ENCODE peak calls at places on chromosomes 16 and 17, in seven cellular contexts. Z is neuronal stem cell, J is AG04449, X is AG04450, Q is astrocyte of the spinal cord, O is stomach, F is colonic mucosa. V is an unnamed sample.

GRCh38 chr17:4488989-4489595 is 9.6 kb upstream of the SPNS2 start:
- DNase-seq in Z (no peak), J (no peak), X (no peak), Q (no peak), O (peak), F (no peak), V (peak)

GRCh38 chr17:73198930-73199260 is 6.0 kb downstream of the COG1 start:
- DNase-seq in Z (no peak), J (no peak), X (no peak), Q (no peak), O (no peak), F (no peak), V (no peak)

GRCh38 chr16:86239381-86239780 is 270.9 kb upstream of the FOXF1 start:
- DNase-seq in Z (no peak), J (no peak), X (no peak), Q (no peak), O (no peak), F (peak), V (no peak)

GRCh38 chr16:86511317-86512161 is 1.2 kb downstream of the FOXF1 start:
- DNase-seq in Z (peak), J (no peak), X (no peak), Q (no peak), O (no peak), F (no peak), V (no peak)

GRCh38 chr16:89093602-89094251 is at the start of gene ACSF3:
- DNase-seq in Z (peak), J (no peak), X (no peak), Q (peak), O (peak), F (no peak), V (peak)

GRCh38 chr17:44219636-44220210 is at the start of gene UBTF:
- DNase-seq in Z (peak), J (no peak), X (no peak), Q (peak), O (peak), F (no peak), V (peak)

GRCh38 chr16:77960771-77961170 is 61.6 kb upstream of the CLEC3A start:
- DNase-seq in Z (no peak), J (no peak), X (no peak), Q (no peak), O (no peak), F (no peak), V (peak)

GRCh38 chr16:81778861-81779539 is at the start of gene PLCG2:
- DNase-seq in Z (peak), J (no peak), X (no peak), Q (no peak), O (peak), F (peak), V (peak)

GRCh38 chr17:67829331-67829730 is 4.0 kb downstream of the BPTF start:
- DNase-seq in Z (no peak), J (no peak), X (no peak), Q (no peak), O (no peak), F (no peak), V (no peak)

GRCh38 chr16:66462912-66463311 is 35.8 kb downstream of the BEAN1 start:
- DNase-seq in Z (no peak), J (no peak), X (no peak), Q (peak), O (no peak), F (no peak), V (no peak)

GRCh38 chr17:34721326-34721725 is 141.9 kb downstream of the TMEM132E start:
- DNase-seq in Z (no peak), J (no peak), X (no peak), Q (no peak), O (no peak), F (no peak), V (no peak)

GRCh38 chr17:4968916-4969550 is 1.4 kb upstream of the SPAG7 start:
- DNase-seq in Z (no peak), J (peak), X (peak), Q (peak), O (no peak), F (no peak), V (no peak)

GRCh38 chr17:68133370-68134045 is 98.0 kb downstream of the KPNA2 start:
- DNase-seq in Z (no peak), J (no peak), X (no peak), Q (no peak), O (no peak), F (no peak), V (peak)

GRCh38 chr17:79991924-79992656 is 43.6 kb downstream of the TBC1D16 start:
- DNase-seq in Z (no peak), J (no peak), X (no peak), Q (peak), O (peak), F (peak), V (no peak)

GRCh38 chr17:69098635-69099034 is 37.9 kb upstream of the ABCA9 start:
- DNase-seq in Z (no peak), J (no peak), X (no peak), Q (no peak), O (no peak), F (no peak), V (no peak)

GRCh38 chr17:50170662-50171370 is 5.0 kb downstream of the SGCA start:
- DNase-seq in Z (no peak), J (no peak), X (no peak), Q (no peak), O (no peak), F (no peak), V (no peak)

GRCh38 chr17:50201226-50201854 is at the start of gene COL1A1:
- DNase-seq in Z (no peak), J (no peak), X (no peak), Q (peak), O (peak), F (peak), V (no peak)

GRCh38 chr16:56701534-56701933 is 19.3 kb downstream of the MT1X start:
- DNase-seq in Z (no peak), J (no peak), X (no peak), Q (no peak), O (no peak), F (no peak), V (no peak)

GRCh38 chr16:79253100-79253631 is 347.4 kb downstream of the MAF start:
- DNase-seq in Z (no peak), J (no peak), X (no peak), Q (no peak), O (peak), F (peak), V (peak)

GRCh38 chr16:77599793-77600415 is 122.4 kb upstream of the NUDT7 start:
- DNase-seq in Z (no peak), J (no peak), X (no peak), Q (peak), O (no peak), F (peak), V (peak)

GRCh38 chr16:63933841-63934240 is 1188.0 kb downstream of the CDH11 start:
- DNase-seq in Z (no peak), J (no peak), X (no peak), Q (no peak), O (no peak), F (no peak), V (no peak)

GRCh38 chr16:31386157-31386984 is 6.8 kb upstream of the ITGAD start:
- DNase-seq in Z (no peak), J (no peak), X (no peak), Q (no peak), O (no peak), F (no peak), V (no peak)

GRCh38 chr16:24139282-24139681 is 116.9 kb upstream of the CACNG3 start:
- DNase-seq in Z (no peak), J (no peak), X (no peak), Q (no peak), O (no peak), F (no peak), V (no peak)

GRCh38 chr16:21663889-21664647 is at the start of gene OTOA:
- DNase-seq in Z (no peak), J (no peak), X (no peak), Q (no peak), O (no peak), F (no peak), V (peak)

GRCh38 chr16:80725566-80726162 is 78.7 kb downstream of the CDYL2 start:
- DNase-seq in Z (no peak), J (no peak), X (no peak), Q (no peak), O (no peak), F (no peak), V (peak)

GRCh38 chr16:76639685-76640289 is 362.6 kb downstream of the CNTNAP4 start:
- DNase-seq in Z (no peak), J (no peak), X (no peak), Q (peak), O (no peak), F (peak), V (no peak)

GRCh38 chr17:46764709-46765401 is 53.6 kb downstream of the WNT3 start:
- DNase-seq in Z (no peak), J (peak), X (peak), Q (peak), O (peak), F (no peak), V (peak)

DNA sequence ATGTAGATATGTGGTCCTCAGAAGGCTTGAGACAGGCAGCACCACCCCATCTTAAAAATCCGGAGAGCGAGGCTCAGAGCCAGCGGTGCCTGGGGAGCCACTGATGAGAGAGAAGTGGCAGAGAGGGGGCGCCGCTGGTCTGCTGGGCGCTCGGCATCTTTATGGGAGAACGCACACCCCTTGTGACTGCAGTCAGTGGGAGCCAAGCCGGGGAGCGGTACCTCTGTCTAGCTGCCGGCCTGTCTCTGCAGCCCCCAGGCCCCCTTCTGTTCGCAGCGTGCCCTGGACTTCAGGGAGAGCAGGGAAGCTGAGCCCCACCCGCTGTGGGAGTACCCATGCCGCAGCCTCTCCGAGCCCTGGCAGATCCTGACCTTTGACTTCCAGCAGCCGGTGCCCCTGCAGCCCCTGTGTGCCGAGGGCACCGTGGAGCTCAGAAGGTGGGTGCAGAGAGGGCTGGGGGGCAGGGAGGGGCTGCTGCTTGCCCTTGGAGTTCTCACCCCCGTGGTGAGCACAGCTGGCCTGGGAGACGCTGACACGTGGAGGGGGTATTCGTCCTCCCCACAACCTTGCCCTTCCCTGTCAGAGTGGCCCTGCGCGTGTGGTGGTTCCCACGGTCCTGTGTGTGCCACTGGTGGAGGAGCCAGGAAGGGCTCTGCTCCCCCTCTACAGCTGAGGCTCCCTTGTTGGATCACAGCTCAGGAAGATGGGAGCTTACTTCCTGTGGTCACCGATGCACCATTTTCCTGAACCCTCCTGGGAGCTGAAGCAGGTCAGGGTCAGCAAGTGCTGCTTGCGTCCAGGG is 44.8 kb downstream of the PRMT7 start:
- DNase-seq in Z (no peak), J (no peak), X (no peak), Q (no peak), O (no peak), F (no peak), V (no peak)
- H3K4me3 ChIP-seq in Z (no peak), J (no peak), X (no peak), Q (no peak), O (no peak), F (no peak), V (no peak)

GRCh38 chr17:78278139-78278741 is 46.8 kb downstream of the TMEM235 start:
- DNase-seq in Z (no peak), J (no peak), X (no peak), Q (no peak), O (no peak), F (no peak), V (no peak)
- H3K4me3 ChIP-seq in Z (no peak), J (no peak), X (no peak), Q (no peak), O (no peak), F (no peak), V (no peak)

GRCh38 chr17:58966208-58966607 is 140.5 kb downstream of the TRIM37 start:
- DNase-seq in Z (no peak), J (no peak), X (no peak), Q (no peak), O (no peak), F (no peak), V (no peak)
- H3K4me3 ChIP-seq in Z (no peak), J (no peak), X (no peak), Q (no peak), O (no peak), F (no peak), V (no peak)

DNA sequence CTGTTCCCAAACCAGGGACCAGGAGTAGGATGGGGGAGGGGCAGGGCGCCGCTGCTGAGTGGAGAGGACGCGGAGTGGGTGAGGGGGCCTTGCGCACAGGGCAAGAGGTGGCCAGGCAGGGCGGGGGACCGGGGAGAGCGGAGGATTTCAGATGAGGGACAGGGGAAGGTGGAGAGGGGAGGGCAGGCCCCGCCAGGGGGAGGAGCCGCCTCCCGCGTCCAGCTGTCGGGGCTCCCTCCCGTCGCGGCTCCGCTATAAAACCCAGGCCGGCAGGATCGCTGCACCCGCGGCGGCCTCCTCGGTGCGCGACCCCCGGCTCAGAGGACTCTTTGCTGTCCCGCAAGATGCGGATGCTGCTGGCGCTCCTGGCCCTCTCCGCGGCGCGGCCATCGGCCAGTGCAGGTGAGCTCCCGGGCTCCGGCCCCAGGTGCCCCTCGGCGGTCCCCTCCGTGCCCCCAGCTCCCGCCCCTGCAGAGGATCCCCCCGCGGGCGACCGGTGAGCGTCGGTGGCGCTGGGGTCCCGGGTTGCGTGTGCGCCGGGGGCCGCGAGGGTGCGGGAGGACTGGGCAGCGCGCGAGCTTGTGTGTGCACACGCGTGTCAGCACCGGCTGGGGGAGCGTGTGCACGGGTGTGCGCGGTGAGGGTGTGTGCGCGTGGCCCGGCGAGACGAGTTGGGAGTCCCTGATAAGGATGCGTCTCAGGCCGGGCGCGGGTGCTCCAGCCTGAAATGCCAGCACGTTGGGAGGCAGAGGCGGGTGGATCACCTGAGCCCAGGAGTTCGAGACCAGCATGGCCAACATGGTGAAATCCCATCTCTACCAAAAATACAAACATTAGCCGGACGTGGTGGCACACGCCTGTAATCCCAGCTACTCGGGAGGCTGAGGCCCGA is at the start of gene CA4:
- DNase-seq in Z (no peak), J (no peak), X (no peak), Q (no peak), O (no peak), F (no peak), V (no peak)
- H3K4me3 ChIP-seq in Z (no peak), J (no peak), X (no peak), Q (no peak), O (peak), F (peak), V (no peak)

GRCh38 chr17:61394630-61395408 is 4.8 kb upstream of the TBX2 start:
- DNase-seq in Z (no peak), J (no peak), X (no peak), Q (no peak), O (no peak), F (no peak), V (no peak)

GRCh38 chr17:61395409-61395982 is 4.1 kb upstream of the TBX2 start:
- DNase-seq in Z (no peak), J (no peak), X (no peak), Q (no peak), O (no peak), F (no peak), V (no peak)

GRCh38 chr17:61396586-61397085 is 3.0 kb upstream of the TBX2 start:
- DNase-seq in Z (no peak), J (no peak), X (no peak), Q (no peak), O (no peak), F (no peak), V (no peak)

GRCh38 chr17:61397086-61397842 is 2.4 kb upstream of the TBX2 start:
- DNase-seq in Z (no peak), J (no peak), X (no peak), Q (no peak), O (no peak), F (no peak), V (no peak)

DNA sequence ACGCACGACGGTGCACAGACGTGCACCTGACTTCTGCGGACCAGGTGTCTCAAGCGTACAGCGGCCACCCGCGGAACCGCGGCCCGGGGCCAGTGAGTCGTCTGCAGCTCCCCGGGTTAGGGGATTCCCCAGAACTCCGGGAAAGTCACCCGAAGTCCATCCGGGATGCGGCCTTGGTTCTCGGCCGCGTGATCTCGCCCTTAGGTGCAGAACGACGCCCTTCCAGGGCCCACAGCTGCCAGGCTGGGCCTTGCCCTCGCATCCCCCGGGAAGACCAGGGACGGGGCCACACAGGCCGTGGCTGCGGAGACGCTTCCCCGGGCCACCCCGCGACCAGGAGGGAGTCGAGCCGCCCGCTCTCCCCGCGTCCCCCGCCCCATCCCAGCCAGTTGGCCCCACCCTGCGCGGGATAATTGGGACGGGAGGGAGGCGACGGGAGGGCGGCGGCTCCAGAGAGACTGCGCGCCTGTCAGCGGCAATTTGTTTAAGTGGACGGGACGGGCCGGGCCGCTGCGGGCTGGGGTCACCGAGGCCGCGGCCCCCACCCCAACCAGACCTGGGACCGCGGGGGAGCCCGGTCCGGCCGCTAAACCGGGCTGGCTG is 3.6 kb upstream of the TBX2 start:
- DNase-seq in Z (no peak), J (no peak), X (no peak), Q (no peak), O (no peak), F (no peak), V (no peak)
- H3K4me3 ChIP-seq in Z (no peak), J (no peak), X (peak), Q (no peak), O (peak), F (peak), V (no peak)

GRCh38 chr17:14121952-14122351 is 52.6 kb downstream of the COX10 start:
- DNase-seq in Z (no peak), J (no peak), X (no peak), Q (no peak), O (no peak), F (no peak), V (no peak)

GRCh38 chr17:14124854-14125253 is 55.5 kb downstream of the COX10 start:
- DNase-seq in Z (no peak), J (no peak), X (no peak), Q (no peak), O (no peak), F (no peak), V (no peak)

GRCh38 chr17:14123579-14124278 is 54.4 kb downstream of the COX10 start:
- DNase-seq in Z (no peak), J (no peak), X (no peak), Q (no peak), O (no peak), F (no peak), V (no peak)

GRCh38 chr17:14125518-14126125 is 56.3 kb downstream of the COX10 start:
- DNase-seq in Z (no peak), J (no peak), X (no peak), Q (peak), O (no peak), F (no peak), V (no peak)
- H3K4me3 ChIP-seq in Z (no peak), J (no peak), X (no peak), Q (peak), O (no peak), F (no peak), V (no peak)

GRCh38 chr17:1078831-1079561 is 82.1 kb downstream of the TIMM22 start:
- DNase-seq in Z (no peak), J (no peak), X (no peak), Q (no peak), O (no peak), F (no peak), V (peak)

GRCh38 chr17:1077536-1078061 is 80.7 kb downstream of the TIMM22 start:
- DNase-seq in Z (no peak), J (no peak), X (no peak), Q (no peak), O (no peak), F (no peak), V (no peak)

GRCh38 chr17:1076299-1076981 is 79.5 kb downstream of the TIMM22 start:
- DNase-seq in Z (no peak), J (no peak), X (no peak), Q (no peak), O (no peak), F (no peak), V (no peak)

GRCh38 chr17:1076982-1077302 is 80.0 kb downstream of the TIMM22 start:
- DNase-seq in Z (no peak), J (no peak), X (no peak), Q (no peak), O (no peak), F (no peak), V (no peak)

DNA sequence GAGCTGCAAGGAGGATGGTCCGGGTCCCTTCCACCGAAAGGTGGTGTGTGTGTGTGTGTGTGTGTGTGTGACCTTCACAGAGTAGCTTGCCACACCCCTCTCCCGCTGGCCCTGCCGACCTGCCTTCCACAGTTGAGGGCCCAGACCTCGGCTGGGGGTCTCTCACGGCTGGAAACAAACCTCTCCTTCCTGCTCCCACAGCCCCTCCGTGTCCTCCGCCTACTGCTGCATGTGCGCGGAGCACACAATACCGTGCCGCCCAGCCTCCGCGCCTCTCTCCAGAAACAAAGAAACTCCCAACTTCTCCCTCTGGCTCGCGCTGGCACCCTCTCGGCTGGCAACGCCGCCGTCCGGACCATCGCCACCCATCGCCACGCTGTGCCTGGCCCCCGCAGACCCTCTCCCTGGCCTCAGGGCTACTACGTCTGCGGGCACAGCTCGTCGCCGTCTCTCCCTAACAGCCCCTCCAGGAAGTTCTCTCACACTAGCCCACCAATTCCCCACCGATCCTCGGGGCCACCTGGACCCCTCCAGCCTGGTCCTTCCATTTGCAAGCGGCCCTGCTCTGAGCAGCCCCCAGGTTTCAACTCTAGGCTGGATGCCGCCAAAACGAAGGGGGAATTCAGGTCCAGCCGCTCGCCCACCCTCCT is 81.3 kb downstream of the TIMM22 start:
- DNase-seq in Z (no peak), J (no peak), X (no peak), Q (no peak), O (no peak), F (no peak), V (no peak)
- H3K4me3 ChIP-seq in Z (no peak), J (no peak), X (no peak), Q (no peak), O (no peak), F (no peak), V (no peak)